ENCODE peak calls at places on chromosomes 3 and 15, in eight cellular contexts. One of them, this sample, is unnamed.

GRCh38 chr3:84963137-84963536 is 4.3 kb downstream of the CADM2 start:
- DNase-seq in BE2C: peak; percentile 38
- DNase-seq in CD8-positive, alpha-beta T cell: no peak
- DNase-seq in kidney epithelial cell: no peak
- DNase-seq in GM20000: no peak
- DNase-seq in GM12865: no peak
- DNase-seq in astrocyte of the spinal cord: no peak
- DNase-seq in cardiac fibroblast: no peak
- DNase-seq in this sample: no peak

GRCh38 chr3:139482206-139482605 is 5.9 kb upstream of the RBP2 start:
- DNase-seq in BE2C: no peak
- DNase-seq in CD8-positive, alpha-beta T cell: no peak
- DNase-seq in kidney epithelial cell: no peak
- DNase-seq in GM20000: no peak
- DNase-seq in GM12865: no peak
- DNase-seq in astrocyte of the spinal cord: no peak
- DNase-seq in cardiac fibroblast: no peak
- DNase-seq in this sample: no peak

GRCh38 chr3:6736781-6737180 is 124.1 kb upstream of the GRM7 start:
- DNase-seq in BE2C: no peak
- DNase-seq in CD8-positive, alpha-beta T cell: no peak
- DNase-seq in kidney epithelial cell: no peak
- DNase-seq in GM20000: no peak
- DNase-seq in GM12865: peak; percentile 18
- DNase-seq in astrocyte of the spinal cord: no peak
- DNase-seq in cardiac fibroblast: no peak
- DNase-seq in this sample: no peak

GRCh38 chr3:137224464-137224863 is 266.7 kb downstream of the IL20RB start:
- DNase-seq in BE2C: no peak
- DNase-seq in CD8-positive, alpha-beta T cell: no peak
- DNase-seq in kidney epithelial cell: no peak
- DNase-seq in GM20000: no peak
- DNase-seq in GM12865: peak; percentile 35
- DNase-seq in astrocyte of the spinal cord: no peak
- DNase-seq in cardiac fibroblast: no peak
- DNase-seq in this sample: no peak

GRCh38 chr3:166013073-166013679 is 176.0 kb upstream of the BCHE start:
- DNase-seq in BE2C: peak; percentile 33
- DNase-seq in CD8-positive, alpha-beta T cell: no peak
- DNase-seq in kidney epithelial cell: no peak
- DNase-seq in GM20000: peak; percentile 3
- DNase-seq in GM12865: peak; percentile 33
- DNase-seq in astrocyte of the spinal cord: peak; percentile 64
- DNase-seq in cardiac fibroblast: peak; percentile 32
- DNase-seq in this sample: no peak

GRCh38 chr15:85543741-85544155 is 163.3 kb downstream of the AKAP13 start:
- DNase-seq in BE2C: peak; percentile 8
- DNase-seq in CD8-positive, alpha-beta T cell: peak; percentile 44
- DNase-seq in kidney epithelial cell: no peak
- DNase-seq in GM20000: no peak
- DNase-seq in GM12865: no peak
- DNase-seq in astrocyte of the spinal cord: no peak
- DNase-seq in cardiac fibroblast: peak; percentile 60
- DNase-seq in this sample: no peak

GRCh38 chr15:25735550-25736384 is 127.4 kb downstream of the ATP10A start:
- DNase-seq in BE2C: no peak
- DNase-seq in CD8-positive, alpha-beta T cell: no peak
- DNase-seq in kidney epithelial cell: no peak
- DNase-seq in GM20000: no peak
- DNase-seq in GM12865: no peak
- DNase-seq in astrocyte of the spinal cord: no peak
- DNase-seq in cardiac fibroblast: no peak
- DNase-seq in this sample: no peak

GRCh38 chr3:113754486-113755159 is 7.8 kb downstream of the ATP6V1A start:
- DNase-seq in BE2C: no peak
- DNase-seq in CD8-positive, alpha-beta T cell: no peak
- DNase-seq in kidney epithelial cell: no peak
- DNase-seq in GM20000: peak; percentile 21
- DNase-seq in GM12865: peak; percentile 31
- DNase-seq in astrocyte of the spinal cord: no peak
- DNase-seq in cardiac fibroblast: no peak
- DNase-seq in this sample: no peak

GRCh38 chr15:68816795-68817303 is 3.8 kb downstream of the ANP32A start:
- DNase-seq in BE2C: no peak
- DNase-seq in CD8-positive, alpha-beta T cell: peak; percentile 31
- DNase-seq in kidney epithelial cell: no peak
- DNase-seq in GM20000: no peak
- DNase-seq in GM12865: peak; percentile 41
- DNase-seq in astrocyte of the spinal cord: no peak
- DNase-seq in cardiac fibroblast: peak; percentile 60
- DNase-seq in this sample: no peak

GRCh38 chr3:36812240-36812639 is 47.9 kb upstream of the DCLK3 start:
- DNase-seq in BE2C: no peak
- DNase-seq in CD8-positive, alpha-beta T cell: no peak
- DNase-seq in kidney epithelial cell: no peak
- DNase-seq in GM20000: no peak
- DNase-seq in GM12865: no peak
- DNase-seq in astrocyte of the spinal cord: no peak
- DNase-seq in cardiac fibroblast: no peak
- DNase-seq in this sample: no peak

GRCh38 chr3:141307351-141308059 is 60.8 kb upstream of the ZBTB38 start:
- DNase-seq in BE2C: no peak
- DNase-seq in CD8-positive, alpha-beta T cell: no peak
- DNase-seq in kidney epithelial cell: no peak
- DNase-seq in GM20000: no peak
- DNase-seq in GM12865: no peak
- DNase-seq in astrocyte of the spinal cord: no peak
- DNase-seq in cardiac fibroblast: no peak
- DNase-seq in this sample: no peak

GRCh38 chr3:31170932-31171670 is 276.6 kb upstream of the GADL1 start:
- DNase-seq in BE2C: no peak
- DNase-seq in CD8-positive, alpha-beta T cell: no peak
- DNase-seq in kidney epithelial cell: peak; percentile 63
- DNase-seq in GM20000: no peak
- DNase-seq in GM12865: no peak
- DNase-seq in astrocyte of the spinal cord: peak; percentile 97
- DNase-seq in cardiac fibroblast: peak; percentile 97
- DNase-seq in this sample: no peak

GRCh38 chr3:58530354-58530865 is 6.6 kb downstream of the ACOX2 start:
- DNase-seq in BE2C: no peak
- DNase-seq in CD8-positive, alpha-beta T cell: no peak
- DNase-seq in kidney epithelial cell: no peak
- DNase-seq in GM20000: no peak
- DNase-seq in GM12865: no peak
- DNase-seq in astrocyte of the spinal cord: no peak
- DNase-seq in cardiac fibroblast: no peak
- DNase-seq in this sample: no peak

GRCh38 chr3:58529516-58530353 is 7.3 kb downstream of the ACOX2 start:
- DNase-seq in BE2C: peak; percentile 37
- DNase-seq in CD8-positive, alpha-beta T cell: no peak
- DNase-seq in kidney epithelial cell: no peak
- DNase-seq in GM20000: no peak
- DNase-seq in GM12865: peak; percentile 30
- DNase-seq in astrocyte of the spinal cord: no peak
- DNase-seq in cardiac fibroblast: peak; percentile 44
- DNase-seq in this sample: peak; percentile 29

GRCh38 chr3:58531956-58532355 is 5.0 kb downstream of the ACOX2 start:
- DNase-seq in BE2C: no peak
- DNase-seq in CD8-positive, alpha-beta T cell: no peak
- DNase-seq in kidney epithelial cell: no peak
- DNase-seq in GM20000: no peak
- DNase-seq in GM12865: no peak
- DNase-seq in astrocyte of the spinal cord: no peak
- DNase-seq in cardiac fibroblast: no peak
- DNase-seq in this sample: no peak

GRCh38 chr3:58532794-58533220 is 4.2 kb downstream of the ACOX2 start:
- DNase-seq in BE2C: peak; percentile 73
- DNase-seq in CD8-positive, alpha-beta T cell: peak; percentile 74
- DNase-seq in kidney epithelial cell: no peak
- DNase-seq in GM20000: peak; percentile 86
- DNase-seq in GM12865: peak; percentile 81
- DNase-seq in astrocyte of the spinal cord: peak; percentile 71
- DNase-seq in cardiac fibroblast: peak; percentile 75
- DNase-seq in this sample: peak; percentile 62

GRCh38 chr3:58531555-58531954 is 5.4 kb downstream of the ACOX2 start:
- DNase-seq in BE2C: no peak
- DNase-seq in CD8-positive, alpha-beta T cell: no peak
- DNase-seq in kidney epithelial cell: no peak
- DNase-seq in GM20000: no peak
- DNase-seq in GM12865: no peak
- DNase-seq in astrocyte of the spinal cord: no peak
- DNase-seq in cardiac fibroblast: no peak
- DNase-seq in this sample: no peak
- TF ChIP-seq CTCF in BE2C: no peak
- TF ChIP-seq CTCF in CD8-positive, alpha-beta T cell: no peak
- TF ChIP-seq CTCF in kidney epithelial cell: no peak
- TF ChIP-seq CTCF in GM20000: no peak
- TF ChIP-seq CTCF in GM12865: no peak
- TF ChIP-seq CTCF in astrocyte of the spinal cord: no peak
- TF ChIP-seq CTCF in cardiac fibroblast: peak; percentile 4
- TF ChIP-seq CTCF in this sample: no peak

DNA sequence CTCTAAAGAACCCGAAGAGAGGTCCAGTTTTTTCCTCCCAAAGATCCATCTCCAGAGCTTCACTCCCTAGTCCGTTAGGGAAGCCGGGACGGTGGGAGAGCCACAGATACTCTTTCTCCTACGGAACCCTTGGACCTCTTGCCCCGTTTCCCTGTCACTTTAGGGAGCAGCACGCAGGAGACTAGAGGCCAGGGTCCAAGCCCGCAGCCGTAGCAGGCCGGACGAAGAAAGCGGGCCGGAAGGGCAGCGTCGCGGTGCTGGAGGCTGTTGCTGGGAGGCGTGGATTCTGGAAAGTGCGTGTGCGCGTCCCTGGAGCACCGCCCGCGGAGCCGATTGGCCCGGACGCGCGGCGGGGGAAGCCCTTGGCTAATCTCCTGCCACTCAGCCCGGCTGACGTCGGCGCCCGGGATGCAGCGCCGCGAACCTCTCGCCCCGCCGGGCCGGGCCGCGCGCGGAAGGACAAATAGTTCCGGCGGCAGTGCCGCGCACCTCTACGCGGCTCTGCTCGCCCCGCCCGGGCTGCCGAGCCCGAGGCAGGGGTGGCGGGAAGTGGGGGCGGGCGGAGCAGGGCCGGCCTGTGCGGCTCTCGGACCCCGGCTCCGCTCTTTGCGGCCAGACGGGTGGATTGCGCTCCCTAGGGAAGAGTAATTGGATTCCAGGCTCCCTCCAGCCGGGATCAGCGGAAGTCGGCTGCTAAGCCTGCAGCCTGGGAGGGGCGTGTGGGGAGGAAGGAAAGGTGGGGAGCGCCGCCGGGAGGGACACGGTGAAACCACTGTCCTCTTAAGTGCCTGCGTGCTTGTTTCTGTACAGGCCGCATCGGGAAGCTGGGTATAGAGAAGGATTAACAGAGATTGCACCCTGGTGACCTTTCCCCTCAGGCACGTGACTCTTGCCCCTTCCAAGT is 31.3 kb upstream of the TCF12 start:
- DNase-seq in BE2C: peak; percentile 95
- DNase-seq in CD8-positive, alpha-beta T cell: peak; percentile 74
- DNase-seq in kidney epithelial cell: peak; percentile 64
- DNase-seq in GM20000: peak; percentile 91
- DNase-seq in GM12865: peak; percentile 97
- DNase-seq in astrocyte of the spinal cord: peak; percentile 97
- DNase-seq in cardiac fibroblast: peak; percentile 99
- DNase-seq in this sample: peak; percentile 85
- TF ChIP-seq CTCF in BE2C: peak; percentile 17
- TF ChIP-seq CTCF in CD8-positive, alpha-beta T cell: no peak
- TF ChIP-seq CTCF in kidney epithelial cell: no peak
- TF ChIP-seq CTCF in GM20000: no peak
- TF ChIP-seq CTCF in GM12865: no peak
- TF ChIP-seq CTCF in astrocyte of the spinal cord: no peak
- TF ChIP-seq CTCF in cardiac fibroblast: no peak
- TF ChIP-seq CTCF in this sample: peak; percentile 14

DNA sequence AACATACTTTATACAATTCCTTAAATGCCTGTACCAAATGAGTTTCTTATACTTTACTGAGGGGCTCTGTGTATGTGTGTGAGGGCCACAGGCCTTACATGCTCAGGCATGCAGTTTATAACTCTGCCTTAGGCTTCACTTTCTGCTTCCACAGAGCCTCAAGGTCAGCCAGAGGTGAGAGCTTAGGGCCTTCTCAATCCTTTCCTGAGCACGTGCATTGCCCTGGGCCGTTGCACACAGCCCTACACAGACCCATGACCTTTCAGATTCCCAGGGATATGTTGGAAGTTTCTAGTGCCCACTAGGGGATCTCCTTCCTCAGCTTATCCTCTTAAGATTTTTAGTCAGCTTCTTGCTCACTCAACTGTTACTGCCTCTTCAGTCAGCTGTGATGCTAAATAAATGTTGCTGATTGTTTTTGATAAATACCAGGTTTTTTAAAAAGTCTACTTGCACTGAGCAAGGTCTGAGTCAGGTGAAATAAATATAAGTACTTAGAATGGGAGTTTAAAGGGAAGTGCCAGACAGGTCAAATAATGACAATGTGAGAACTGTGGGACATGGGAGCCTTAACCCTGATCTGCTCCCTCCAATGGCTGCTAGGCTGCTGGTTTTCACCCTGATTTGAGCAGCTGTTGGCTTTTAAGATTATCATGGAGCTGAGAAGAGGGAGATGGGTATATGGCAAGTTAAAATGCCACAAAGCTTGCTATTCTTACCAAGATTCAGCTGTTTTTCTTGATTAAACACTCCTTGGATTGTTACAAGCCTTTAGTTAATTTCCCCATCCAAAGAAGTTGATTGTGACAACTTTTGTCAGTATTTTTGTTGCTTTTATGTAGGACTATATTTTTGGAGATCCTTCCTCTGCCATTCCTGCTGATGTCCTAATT is 169.5 kb downstream of the PLD1 start:
- DNase-seq in BE2C: no peak
- DNase-seq in CD8-positive, alpha-beta T cell: no peak
- DNase-seq in kidney epithelial cell: no peak
- DNase-seq in GM20000: no peak
- DNase-seq in GM12865: no peak
- DNase-seq in astrocyte of the spinal cord: peak; percentile 37
- DNase-seq in cardiac fibroblast: peak; percentile 52
- DNase-seq in this sample: no peak
- TF ChIP-seq CTCF in BE2C: peak; percentile 22
- TF ChIP-seq CTCF in CD8-positive, alpha-beta T cell: no peak
- TF ChIP-seq CTCF in kidney epithelial cell: peak; percentile 28
- TF ChIP-seq CTCF in GM20000: no peak
- TF ChIP-seq CTCF in GM12865: no peak
- TF ChIP-seq CTCF in astrocyte of the spinal cord: peak; percentile 31
- TF ChIP-seq CTCF in cardiac fibroblast: peak; percentile 23
- TF ChIP-seq CTCF in this sample: no peak

DNA sequence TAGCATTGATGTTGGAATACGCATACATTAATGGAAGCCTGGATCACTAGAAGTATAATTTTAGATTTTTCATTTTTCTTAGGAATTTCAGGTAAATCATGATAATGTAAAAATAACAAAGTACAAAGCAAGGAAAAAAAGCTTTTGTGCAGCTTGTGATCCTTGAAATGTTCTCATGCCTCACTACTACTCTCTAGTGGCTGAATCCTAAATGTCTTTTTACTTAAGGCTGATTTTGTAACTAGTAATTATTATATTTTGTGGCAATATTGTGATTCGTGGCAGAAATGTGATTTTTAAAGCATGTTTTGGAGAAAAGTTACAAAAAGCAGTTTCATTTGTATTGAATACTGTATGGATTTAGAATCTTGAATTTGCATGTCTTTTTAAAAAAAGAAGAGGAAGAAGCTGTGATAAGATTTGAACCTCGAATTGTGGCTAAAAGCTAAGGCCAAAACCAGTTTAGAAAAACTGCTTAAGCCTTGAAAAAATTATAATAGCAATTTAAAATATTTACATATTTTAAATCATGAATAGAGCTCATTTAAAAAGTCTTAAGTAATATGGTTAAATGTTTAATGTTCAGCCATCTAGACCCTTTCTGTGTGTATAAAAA is 39.0 kb downstream of the U2SURP start:
- DNase-seq in BE2C: no peak
- DNase-seq in CD8-positive, alpha-beta T cell: no peak
- DNase-seq in kidney epithelial cell: peak; percentile 37
- DNase-seq in GM20000: no peak
- DNase-seq in GM12865: peak; percentile 29
- DNase-seq in astrocyte of the spinal cord: peak; percentile 48
- DNase-seq in cardiac fibroblast: peak; percentile 64
- DNase-seq in this sample: no peak
- TF ChIP-seq CTCF in BE2C: peak; percentile 59
- TF ChIP-seq CTCF in CD8-positive, alpha-beta T cell: peak; percentile 32
- TF ChIP-seq CTCF in kidney epithelial cell: peak; percentile 61
- TF ChIP-seq CTCF in GM20000: no peak
- TF ChIP-seq CTCF in GM12865: peak; percentile 30
- TF ChIP-seq CTCF in astrocyte of the spinal cord: peak; percentile 56
- TF ChIP-seq CTCF in cardiac fibroblast: peak; percentile 58
- TF ChIP-seq CTCF in this sample: peak; percentile 66